ENCODE peak calls at places on chromosomes 5 and 9, in seven cellular contexts. H is pancreas; J is SK-N-SH; R is A549; W is mesenchymal stem cell; S is effector memory CD4-positive, alpha-beta T cell; X is CD4-positive, alpha-beta memory T cell. L is an unnamed sample.

GRCh38 chr5:128782446-128782845 is 182.8 kb upstream of the SLC27A6 start:
- DNase-seq in H (no peak), J (no peak), R (no peak), W (peak; percentile 23), S (no peak), X (no peak), L (no peak)

GRCh38 chr5:11482011-11482410 is 422.2 kb downstream of the CTNND2 start:
- DNase-seq in H (no peak), J (no peak), R (no peak), W (peak; percentile 0), S (no peak), X (no peak), L (no peak)

GRCh38 chr5:150208187-150209015 is 18.5 kb downstream of the SLC6A7 start:
- DNase-seq in H (no peak), J (no peak), R (peak; percentile 59), W (peak; percentile 79), S (no peak), X (no peak), L (no peak)

GRCh38 chr5:76145945-76146344 is 62.8 kb downstream of the SV2C start:
- DNase-seq in H (no peak), J (no peak), R (peak; percentile 10), W (no peak), S (no peak), X (no peak), L (no peak)

GRCh38 chr9:110148384-110148783 is 59.6 kb downstream of the C9orf152 start:
- DNase-seq in H (no peak), J (no peak), R (no peak), W (peak; percentile 61), S (no peak), X (peak; percentile 22), L (peak; percentile 30)

GRCh38 chr9:15244001-15244441 is 63.0 kb downstream of the TTC39B start:
- DNase-seq in H (no peak), J (no peak), R (no peak), W (no peak), S (no peak), X (no peak), L (no peak)

GRCh38 chr9:87529666-87530065 is 32.0 kb downstream of the DAPK1 start:
- DNase-seq in H (no peak), J (no peak), R (no peak), W (no peak), S (no peak), X (no peak), L (no peak)

GRCh38 chr9:105039180-105039799 is 111.3 kb upstream of the ABCA1 start:
- DNase-seq in H (no peak), J (no peak), R (no peak), W (no peak), S (no peak), X (no peak), L (no peak)

GRCh38 chr5:97644206-97644605 is 461.2 kb upstream of the RIOK2 start:
- DNase-seq in H (no peak), J (no peak), R (no peak), W (no peak), S (no peak), X (no peak), L (no peak)

GRCh38 chr5:115320515-115320914 is 24.1 kb upstream of the CCDC112 start:
- DNase-seq in H (no peak), J (no peak), R (no peak), W (no peak), S (no peak), X (no peak), L (no peak)

GRCh38 chr9:109733690-109734089 is 46.3 kb upstream of the PALM2AKAP2 start:
- DNase-seq in H (no peak), J (no peak), R (no peak), W (peak; percentile 75), S (no peak), X (no peak), L (no peak)

GRCh38 chr9:2859776-2860379 is 16.0 kb upstream of the PUM3 start:
- DNase-seq in H (no peak), J (peak; percentile 61), R (peak; percentile 61), W (peak; percentile 65), S (no peak), X (no peak), L (no peak)

GRCh38 chr9:110140276-110140675 is 67.7 kb downstream of the C9orf152 start:
- DNase-seq in H (no peak), J (no peak), R (peak; percentile 11), W (no peak), S (no peak), X (no peak), L (no peak)

GRCh38 chr5:126707080-126707479 is 69.9 kb upstream of the LMNB1 start:
- DNase-seq in H (no peak), J (no peak), R (no peak), W (no peak), S (no peak), X (no peak), L (no peak)

GRCh38 chr5:59390074-59390659 is 503.4 kb downstream of the PDE4D start:
- DNase-seq in H (no peak), J (no peak), R (no peak), W (peak; percentile 33), S (no peak), X (peak; percentile 11), L (no peak)

GRCh38 chr9:136718463-136719211 is 6.3 kb downstream of the DIPK1B start:
- DNase-seq in H (peak; percentile 72), J (no peak), R (no peak), W (no peak), S (no peak), X (no peak), L (no peak)

GRCh38 chr5:149904977-149905376 is 39.6 kb downstream of the PDE6A start:
- DNase-seq in H (no peak), J (no peak), R (no peak), W (no peak), S (no peak), X (no peak), L (no peak)

GRCh38 chr5:133330956-133331355 is 279.1 kb downstream of the HSPA4 start:
- DNase-seq in H (no peak), J (no peak), R (no peak), W (no peak), S (no peak), X (no peak), L (no peak)

GRCh38 chr5:173187054-173187743 is 42.9 kb downstream of the BNIP1 start:
- DNase-seq in H (no peak), J (no peak), R (no peak), W (no peak), S (no peak), X (no peak), L (no peak)

GRCh38 chr5:76638466-76638865 is 15.3 kb upstream of the F2RL2 start:
- DNase-seq in H (no peak), J (no peak), R (no peak), W (no peak), S (no peak), X (no peak), L (no peak)

GRCh38 chr9:134395002-134395517 is 68.8 kb downstream of the RXRA start:
- DNase-seq in H (no peak), J (no peak), R (no peak), W (no peak), S (no peak), X (no peak), L (no peak)

GRCh38 chr9:134396825-134397224 is 70.6 kb downstream of the RXRA start:
- DNase-seq in H (no peak), J (no peak), R (no peak), W (no peak), S (peak; percentile 51), X (peak; percentile 56), L (peak; percentile 66)

GRCh38 chr9:134398756-134399155 is 72.5 kb downstream of the RXRA start:
- DNase-seq in H (no peak), J (no peak), R (no peak), W (no peak), S (no peak), X (no peak), L (no peak)

GRCh38 chr9:134395727-134396257 is 69.5 kb downstream of the RXRA start:
- DNase-seq in H (no peak), J (no peak), R (no peak), W (no peak), S (no peak), X (no peak), L (no peak)

DNA sequence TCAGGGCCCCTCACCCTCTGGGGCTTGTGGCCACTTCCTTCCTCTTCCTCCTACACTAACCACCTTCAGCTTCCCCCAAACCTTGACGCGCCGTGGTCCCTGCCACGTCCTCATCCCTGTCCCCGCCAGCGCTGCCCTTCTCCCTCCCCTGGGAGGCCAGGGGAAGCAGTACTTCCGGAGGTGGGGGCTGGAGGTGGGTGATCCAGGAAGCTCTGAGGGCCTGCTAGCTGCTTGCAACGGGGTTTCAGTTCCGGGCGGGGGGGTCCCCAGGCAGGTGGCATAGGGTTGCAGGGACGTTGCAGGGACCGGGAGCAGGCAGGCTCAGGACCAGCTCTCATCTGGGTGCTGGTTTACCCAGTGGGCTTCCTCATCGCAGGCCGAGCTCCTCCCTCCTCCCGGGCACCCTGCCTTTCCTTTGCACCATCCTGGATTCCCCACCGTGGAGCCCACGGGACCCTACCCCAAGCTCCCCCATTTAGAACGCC is 70.0 kb downstream of the RXRA start:
- DNase-seq in H (no peak), J (no peak), R (no peak), W (no peak), S (peak; percentile 27), X (peak; percentile 52), L (peak; percentile 56)
- H3K27ac ChIP-seq in H (peak overlapping the region; percentile 9), J (no peak overlapping the region), R (peak overlapping the region; percentile 61), W (no peak overlapping the region), S (peak overlapping the region; percentile 76), X (peak overlapping the region; percentile 97), L (peak overlapping the region; percentile 66)

DNA sequence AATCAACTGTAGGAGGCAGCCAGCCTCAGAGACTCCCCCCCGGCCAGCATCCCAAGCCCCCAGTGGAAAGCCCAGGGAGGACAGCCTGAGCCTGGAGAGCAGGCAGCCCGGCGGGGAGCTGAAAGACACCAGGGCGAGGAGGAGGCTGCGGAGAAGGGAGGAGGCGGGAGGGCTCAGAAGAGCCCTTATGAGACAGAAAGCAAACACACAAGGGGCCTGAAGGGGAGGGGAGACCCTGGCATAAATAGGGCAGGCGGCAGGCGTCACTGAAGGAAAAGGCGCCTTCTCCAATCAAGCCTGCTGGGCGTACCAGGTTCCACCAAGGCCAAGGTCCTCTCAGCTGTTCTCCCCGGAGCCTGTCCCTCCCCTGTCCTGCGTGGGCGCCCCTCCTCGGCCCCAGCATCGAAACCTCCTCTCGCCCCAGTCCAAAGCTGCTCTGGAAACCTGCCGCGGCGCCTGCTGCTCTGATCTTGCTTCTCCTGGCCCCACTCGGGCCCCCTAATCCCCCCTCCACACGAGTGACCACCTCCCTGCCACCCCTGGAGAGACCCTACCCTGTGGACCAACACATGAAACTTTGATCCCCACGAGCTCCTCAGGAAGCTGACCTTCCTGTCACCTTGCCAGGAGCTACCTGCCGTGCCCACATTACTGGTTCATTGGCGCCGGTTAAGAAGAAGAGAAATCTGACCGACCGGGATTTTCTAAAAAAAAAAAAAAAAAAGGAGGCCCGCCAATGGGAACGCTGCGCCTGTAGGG is 1.2 kb downstream of the SLC9A3 start:
- DNase-seq in H (peak; percentile 69), J (no peak), R (peak; percentile 35), W (no peak), S (no peak), X (no peak), L (no peak)
- H3K4me3 ChIP-seq in H (peak overlapping the region; percentile 1), J (no peak overlapping the region), R (peak overlapping the region; percentile 44), W (no peak overlapping the region), S (no peak overlapping the region), X (no peak overlapping the region), L (no peak overlapping the region)

GRCh38 chr9:8863886-8864881 is 1064.6 kb upstream of the DMAC1 start:
- DNase-seq in H (no peak), J (no peak), R (no peak), W (peak; percentile 74), S (no peak), X (no peak), L (no peak)
- H3K27ac ChIP-seq in H (no peak overlapping the region), J (no peak overlapping the region), R (no peak overlapping the region), W (peak overlapping the region; percentile 78), S (no peak overlapping the region), X (no peak overlapping the region), L (no peak overlapping the region)

GRCh38 chr5:88486466-88486865 is 217.8 kb upstream of the TMEM161B start:
- DNase-seq in H (no peak), J (no peak), R (no peak), W (no peak), S (no peak), X (no peak), L (no peak)
- H3K4me3 ChIP-seq in H (no peak overlapping the region), J (no peak overlapping the region), R (no peak overlapping the region), W (no peak overlapping the region), S (no peak overlapping the region), X (no peak overlapping the region), L (no peak overlapping the region)

L was measured in CD8-positive, alpha-beta memory T cell.